ENCODE peak calls at places on chromosomes 12 and 14, in five cellular contexts. One of them, this sample, is unnamed.

GRCh38 chr14:64675246-64675645 is 29.0 kb upstream of the PLEKHG3 start:
- DNase-seq in astrocyte: no peak
- DNase-seq in cardiac muscle cell: no peak
- DNase-seq in CD4-positive, CD25-positive, alpha-beta regulatory T cell: no peak
- DNase-seq in transverse colon: peak; percentile 74
- DNase-seq in this sample: no peak

GRCh38 chr12:75606146-75606545 is 94.7 kb upstream of the KRR1 start:
- DNase-seq in CD4-positive, CD25-positive, alpha-beta regulatory T cell: no peak
- DNase-seq in astrocyte: no peak
- DNase-seq in transverse colon: no peak
- DNase-seq in cardiac muscle cell: no peak
- DNase-seq in this sample: no peak

GRCh38 chr12:58416211-58416610 is 474.8 kb downstream of the ATP23 start:
- DNase-seq in CD4-positive, CD25-positive, alpha-beta regulatory T cell: no peak
- DNase-seq in transverse colon: no peak
- DNase-seq in astrocyte: peak; percentile 76
- DNase-seq in cardiac muscle cell: peak; percentile 85
- DNase-seq in this sample: no peak

GRCh38 chr12:86719381-86719780 is 463.2 kb upstream of the MGAT4C start:
- DNase-seq in cardiac muscle cell: no peak
- DNase-seq in CD4-positive, CD25-positive, alpha-beta regulatory T cell: no peak
- DNase-seq in astrocyte: peak; percentile 55
- DNase-seq in transverse colon: no peak
- DNase-seq in this sample: no peak

GRCh38 chr12:62254967-62255366 is 5.2 kb upstream of the USP15 start:
- DNase-seq in cardiac muscle cell: no peak
- DNase-seq in transverse colon: no peak
- DNase-seq in astrocyte: no peak
- DNase-seq in CD4-positive, CD25-positive, alpha-beta regulatory T cell: no peak
- DNase-seq in this sample: no peak

GRCh38 chr14:104128981-104129380 is 9.4 kb upstream of the KIF26A start:
- DNase-seq in cardiac muscle cell: no peak
- DNase-seq in astrocyte: no peak
- DNase-seq in transverse colon: no peak
- DNase-seq in CD4-positive, CD25-positive, alpha-beta regulatory T cell: no peak
- DNase-seq in this sample: no peak

GRCh38 chr12:47397664-47398281 is 308.1 kb downstream of the RPAP3 start:
- DNase-seq in CD4-positive, CD25-positive, alpha-beta regulatory T cell: peak; percentile 75
- DNase-seq in transverse colon: no peak
- DNase-seq in cardiac muscle cell: peak; percentile 87
- DNase-seq in astrocyte: peak; percentile 74
- DNase-seq in this sample: peak; percentile 40

GRCh38 chr12:6372403-6373003 is 2.9 kb downstream of the SCNN1A start:
- DNase-seq in transverse colon: peak; percentile 56
- DNase-seq in astrocyte: peak; percentile 80
- DNase-seq in CD4-positive, CD25-positive, alpha-beta regulatory T cell: peak; percentile 19
- DNase-seq in cardiac muscle cell: peak; percentile 93
- DNase-seq in this sample: no peak

GRCh38 chr12:114674201-114675047 is 9.6 kb downstream of the TBX3 start:
- DNase-seq in CD4-positive, CD25-positive, alpha-beta regulatory T cell: no peak
- DNase-seq in astrocyte: no peak
- DNase-seq in transverse colon: no peak
- DNase-seq in cardiac muscle cell: no peak
- DNase-seq in this sample: no peak

GRCh38 chr12:52876371-52876770 is 27.6 kb upstream of the KRT78 start:
- DNase-seq in CD4-positive, CD25-positive, alpha-beta regulatory T cell: no peak
- DNase-seq in transverse colon: peak; percentile 62
- DNase-seq in astrocyte: no peak
- DNase-seq in cardiac muscle cell: no peak
- DNase-seq in this sample: no peak

GRCh38 chr14:58752782-58753181 is 115.0 kb downstream of the DACT1 start:
- DNase-seq in cardiac muscle cell: peak; percentile 52
- DNase-seq in CD4-positive, CD25-positive, alpha-beta regulatory T cell: no peak
- DNase-seq in transverse colon: peak; percentile 91
- DNase-seq in astrocyte: no peak
- DNase-seq in this sample: no peak

GRCh38 chr12:114012744-114013431 is 46.8 kb upstream of the RBM19 start:
- DNase-seq in cardiac muscle cell: no peak
- DNase-seq in astrocyte: no peak
- DNase-seq in transverse colon: no peak
- DNase-seq in CD4-positive, CD25-positive, alpha-beta regulatory T cell: no peak
- DNase-seq in this sample: no peak

GRCh38 chr12:58171914-58172313 is 230.5 kb downstream of the ATP23 start:
- DNase-seq in cardiac muscle cell: peak; percentile 67
- DNase-seq in transverse colon: peak; percentile 18
- DNase-seq in CD4-positive, CD25-positive, alpha-beta regulatory T cell: no peak
- DNase-seq in astrocyte: peak; percentile 45
- DNase-seq in this sample: no peak

GRCh38 chr12:53073881-53074280 is 5.3 kb downstream of the SPRYD3 start:
- DNase-seq in transverse colon: no peak
- DNase-seq in CD4-positive, CD25-positive, alpha-beta regulatory T cell: no peak
- DNase-seq in astrocyte: no peak
- DNase-seq in cardiac muscle cell: no peak
- DNase-seq in this sample: no peak

GRCh38 chr14:96053600-96054381 is 14.6 kb downstream of the C14orf132 start:
- DNase-seq in transverse colon: peak; percentile 41
- DNase-seq in CD4-positive, CD25-positive, alpha-beta regulatory T cell: no peak
- DNase-seq in astrocyte: peak; percentile 100
- DNase-seq in cardiac muscle cell: peak; percentile 94
- DNase-seq in this sample: no peak

GRCh38 chr12:63319936-63320633 is 169.1 kb upstream of the AVPR1A start:
- DNase-seq in astrocyte: no peak
- DNase-seq in cardiac muscle cell: no peak
- DNase-seq in transverse colon: no peak
- DNase-seq in CD4-positive, CD25-positive, alpha-beta regulatory T cell: no peak
- DNase-seq in this sample: no peak

GRCh38 chr14:96294246-96294645 is 38.2 kb downstream of the BDKRB1 start:
- DNase-seq in CD4-positive, CD25-positive, alpha-beta regulatory T cell: no peak
- DNase-seq in transverse colon: no peak
- DNase-seq in astrocyte: no peak
- DNase-seq in cardiac muscle cell: no peak
- DNase-seq in this sample: no peak

GRCh38 chr12:121170581-121171260 is 38.0 kb downstream of the P2RX7 start:
- DNase-seq in cardiac muscle cell: no peak
- DNase-seq in transverse colon: no peak
- DNase-seq in CD4-positive, CD25-positive, alpha-beta regulatory T cell: no peak
- DNase-seq in astrocyte: peak; percentile 71
- DNase-seq in this sample: no peak

GRCh38 chr12:77166711-77167110 is 101.3 kb upstream of the E2F7 start:
- DNase-seq in cardiac muscle cell: no peak
- DNase-seq in transverse colon: no peak
- DNase-seq in CD4-positive, CD25-positive, alpha-beta regulatory T cell: no peak
- DNase-seq in astrocyte: peak; percentile 29
- DNase-seq in this sample: no peak

GRCh38 chr12:44835641-44836379 is 40.3 kb downstream of the NELL2 start:
- DNase-seq in transverse colon: no peak
- DNase-seq in astrocyte: peak; percentile 0
- DNase-seq in CD4-positive, CD25-positive, alpha-beta regulatory T cell: no peak
- DNase-seq in cardiac muscle cell: no peak
- DNase-seq in this sample: peak; percentile 28

GRCh38 chr12:18895946-18896345 is 158.0 kb downstream of the CAPZA3 start:
- DNase-seq in CD4-positive, CD25-positive, alpha-beta regulatory T cell: no peak
- DNase-seq in transverse colon: no peak
- DNase-seq in cardiac muscle cell: peak; percentile 31
- DNase-seq in astrocyte: no peak
- DNase-seq in this sample: no peak

GRCh38 chr12:89980236-89980635 is 271.6 kb upstream of the ATP2B1 start:
- DNase-seq in CD4-positive, CD25-positive, alpha-beta regulatory T cell: no peak
- DNase-seq in astrocyte: no peak
- DNase-seq in cardiac muscle cell: peak; percentile 73
- DNase-seq in transverse colon: no peak
- DNase-seq in this sample: no peak

GRCh38 chr12:92648242-92649031 is 54.4 kb upstream of the PLEKHG7 start:
- DNase-seq in transverse colon: no peak
- DNase-seq in astrocyte: no peak
- DNase-seq in cardiac muscle cell: no peak
- DNase-seq in CD4-positive, CD25-positive, alpha-beta regulatory T cell: no peak
- DNase-seq in this sample: no peak

GRCh38 chr12:95265765-95266164 is 48.2 kb downstream of the VEZT start:
- DNase-seq in transverse colon: no peak
- DNase-seq in CD4-positive, CD25-positive, alpha-beta regulatory T cell: no peak
- DNase-seq in astrocyte: no peak
- DNase-seq in cardiac muscle cell: no peak
- DNase-seq in this sample: no peak
- H3K36me3 ChIP-seq in transverse colon: no peaks in the 10 kb centered on the region
- H3K36me3 ChIP-seq in CD4-positive, CD25-positive, alpha-beta regulatory T cell: peaks cover 53% of the 10 kb centered on the region
- H3K36me3 ChIP-seq in astrocyte: peaks cover 13% of the 10 kb centered on the region
- H3K36me3 ChIP-seq in cardiac muscle cell: peaks cover 51% of the 10 kb centered on the region
- H3K36me3 ChIP-seq in this sample: peaks cover 38% of the 10 kb centered on the region

GRCh38 chr12:103838254-103838914 is 2.6 kb downstream of the NT5DC3 start:
- DNase-seq in CD4-positive, CD25-positive, alpha-beta regulatory T cell: no peak
- DNase-seq in cardiac muscle cell: no peak
- DNase-seq in astrocyte: no peak
- DNase-seq in transverse colon: no peak
- DNase-seq in this sample: no peak

GRCh38 chr12:103839103-103839502 is 1.9 kb downstream of the NT5DC3 start:
- DNase-seq in transverse colon: no peak
- DNase-seq in astrocyte: no peak
- DNase-seq in cardiac muscle cell: peak; percentile 49
- DNase-seq in CD4-positive, CD25-positive, alpha-beta regulatory T cell: no peak
- DNase-seq in this sample: no peak

GRCh38 chr12:103840881-103841689 is at the start of gene NT5DC3:
- DNase-seq in transverse colon: peak; percentile 83
- DNase-seq in cardiac muscle cell: peak; percentile 88
- DNase-seq in CD4-positive, CD25-positive, alpha-beta regulatory T cell: peak; percentile 85
- DNase-seq in astrocyte: peak; percentile 58
- DNase-seq in this sample: peak; percentile 85

GRCh38 chr12:103840399-103840880 is 594 bp downstream of the NT5DC3 start:
- DNase-seq in transverse colon: peak; percentile 21
- DNase-seq in cardiac muscle cell: peak; percentile 25
- DNase-seq in astrocyte: peak; percentile 11
- DNase-seq in CD4-positive, CD25-positive, alpha-beta regulatory T cell: peak; percentile 16
- DNase-seq in this sample: no peak

GRCh38 chr12:103839893-103840292 is 1.1 kb downstream of the NT5DC3 start:
- DNase-seq in transverse colon: no peak
- DNase-seq in astrocyte: no peak
- DNase-seq in CD4-positive, CD25-positive, alpha-beta regulatory T cell: no peak
- DNase-seq in cardiac muscle cell: no peak
- DNase-seq in this sample: no peak
- H3K4me1 ChIP-seq in transverse colon: no peaks in the 10 kb centered on the region
- H3K4me1 ChIP-seq in astrocyte: peaks cover 12% of the 10 kb centered on the region
- H3K4me1 ChIP-seq in CD4-positive, CD25-positive, alpha-beta regulatory T cell: peaks cover 16% of the 10 kb centered on the region
- H3K4me1 ChIP-seq in cardiac muscle cell: no peaks in the 10 kb centered on the region
- H3K4me1 ChIP-seq in this sample: peaks cover 9% of the 10 kb centered on the region

GRCh38 chr12:16330554-16330953 is 16.9 kb upstream of the MGST1 start:
- DNase-seq in cardiac muscle cell: no peak
- DNase-seq in CD4-positive, CD25-positive, alpha-beta regulatory T cell: no peak
- DNase-seq in astrocyte: no peak
- DNase-seq in transverse colon: no peak
- DNase-seq in this sample: no peak
- H3K36me3 ChIP-seq in cardiac muscle cell: no peaks in the 10 kb centered on the region
- H3K36me3 ChIP-seq in CD4-positive, CD25-positive, alpha-beta regulatory T cell: no peaks in the 10 kb centered on the region
- H3K36me3 ChIP-seq in astrocyte: no peaks in the 10 kb centered on the region
- H3K36me3 ChIP-seq in transverse colon: no peaks in the 10 kb centered on the region
- H3K36me3 ChIP-seq in this sample: no peaks in the 10 kb centered on the region

DNA sequence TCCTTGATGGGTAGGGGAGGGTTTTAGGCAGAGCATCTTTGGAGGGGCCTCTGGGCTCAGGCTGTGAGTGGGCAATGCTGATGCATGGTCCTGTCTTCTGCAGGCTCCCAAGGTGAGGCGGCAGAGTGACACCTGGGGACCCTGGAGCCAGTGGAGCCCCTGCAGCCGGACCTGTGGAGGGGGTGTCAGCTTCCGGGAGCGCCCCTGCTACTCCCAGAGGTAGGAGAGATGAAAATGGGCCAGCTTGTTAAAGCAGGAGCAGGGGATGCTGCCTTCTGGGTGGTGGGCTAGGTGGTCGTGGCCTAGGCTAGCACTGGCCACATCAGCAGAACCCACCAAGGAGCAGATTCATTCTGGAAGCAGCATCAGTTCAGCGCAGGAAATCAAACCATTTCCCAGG is 7.2 kb downstream of the PAPLN start:
- DNase-seq in transverse colon: no peak
- DNase-seq in cardiac muscle cell: no peak
- DNase-seq in astrocyte: no peak
- DNase-seq in CD4-positive, CD25-positive, alpha-beta regulatory T cell: no peak
- DNase-seq in this sample: no peak
- H3K4me1 ChIP-seq in transverse colon: peaks cover 4% of the 10 kb centered on the region
- H3K4me1 ChIP-seq in cardiac muscle cell: no peaks in the 10 kb centered on the region
- H3K4me1 ChIP-seq in astrocyte: peaks cover 14% of the 10 kb centered on the region
- H3K4me1 ChIP-seq in CD4-positive, CD25-positive, alpha-beta regulatory T cell: peaks cover 13% of the 10 kb centered on the region
- H3K4me1 ChIP-seq in this sample: no peaks in the 10 kb centered on the region

GRCh38 chr14:102944448-102945330 is 22.2 kb downstream of the AMN start:
- DNase-seq in cardiac muscle cell: no peak
- DNase-seq in CD4-positive, CD25-positive, alpha-beta regulatory T cell: no peak
- DNase-seq in transverse colon: no peak
- DNase-seq in astrocyte: no peak
- DNase-seq in this sample: no peak
- H3K36me3 ChIP-seq in cardiac muscle cell: peaks cover 41% of the 10 kb centered on the region
- H3K36me3 ChIP-seq in CD4-positive, CD25-positive, alpha-beta regulatory T cell: peaks cover 2% of the 10 kb centered on the region
- H3K36me3 ChIP-seq in transverse colon: no peaks in the 10 kb centered on the region
- H3K36me3 ChIP-seq in astrocyte: peaks cover 53% of the 10 kb centered on the region
- H3K36me3 ChIP-seq in this sample: no peaks in the 10 kb centered on the region